ENCODE peak calls at places on chromosomes 5 and 9, in nine cellular contexts. J is tibial artery, X is colonic mucosa, H is bronchial epithelial cell, O is heart right ventricle, R is prostate gland, V is Caco-2, F is MM.1S, G is heart left ventricle. I is an unnamed sample.

GRCh38 chr9:36835271-36835996 is 198.6 kb downstream of the PAX5 start:
- DNase-seq in J (peak; percentile 28), X (no peak), H (no peak), O (no peak), R (no peak), V (peak; percentile 22), F (no peak), G (no peak), I (no peak)

GRCh38 chr9:79568337-79569084 is 3.3 kb upstream of the TLE4 start:
- DNase-seq in J (no peak), X (no peak), H (no peak), O (no peak), R (no peak), V (no peak), F (peak; percentile 66), G (no peak), I (no peak)

GRCh38 chr5:67674256-67674655 is 477.7 kb upstream of the CD180 start:
- DNase-seq in J (no peak), X (no peak), H (no peak), O (no peak), R (no peak), V (no peak), F (no peak), G (no peak), I (no peak)

GRCh38 chr9:130305381-130305780 is 39.8 kb downstream of the HMCN2 start:
- DNase-seq in J (no peak), X (no peak), H (no peak), O (no peak), R (no peak), V (no peak), F (no peak), G (peak; percentile 75), I (no peak)

GRCh38 chr5:174816858-174817257 is 92.5 kb downstream of the MSX2 start:
- DNase-seq in J (no peak), X (no peak), H (no peak), O (no peak), R (no peak), V (no peak), F (no peak), G (no peak), I (no peak)

GRCh38 chr5:131466171-131466766 is 168.8 kb downstream of the RAPGEF6 start:
- DNase-seq in J (no peak), X (no peak), H (peak; percentile 91), O (no peak), R (no peak), V (no peak), F (no peak), G (no peak), I (no peak)

GRCh38 chr5:170357853-170358497 is 31.2 kb downstream of the KCNMB1 start:
- DNase-seq in J (peak; percentile 82), X (peak; percentile 38), H (no peak), O (peak; percentile 62), R (no peak), V (no peak), F (no peak), G (peak; percentile 79), I (no peak)

GRCh38 chr9:128361296-128361980 is 9.7 kb upstream of the URM1 start:
- DNase-seq in J (no peak), X (peak; percentile 34), H (no peak), O (no peak), R (no peak), V (no peak), F (no peak), G (no peak), I (no peak)

GRCh38 chr5:3594514-3595101 is 1.0 kb upstream of the IRX1 start:
- DNase-seq in J (no peak), X (no peak), H (no peak), O (no peak), R (no peak), V (no peak), F (no peak), G (no peak), I (no peak)

GRCh38 chr9:37501957-37502596 is 16.3 kb downstream of the POLR1E start:
- DNase-seq in J (no peak), X (no peak), H (no peak), O (no peak), R (no peak), V (no peak), F (no peak), G (no peak), I (no peak)

GRCh38 chr5:58117491-58117890 is 342.4 kb downstream of the PLK2 start:
- DNase-seq in J (no peak), X (no peak), H (no peak), O (no peak), R (no peak), V (no peak), F (no peak), G (no peak), I (no peak)

GRCh38 chr9:126471084-126471611 is 142.6 kb upstream of the LMX1B start:
- DNase-seq in J (peak; percentile 88), X (peak; percentile 60), H (no peak), O (peak; percentile 50), R (no peak), V (no peak), F (peak; percentile 95), G (peak; percentile 87), I (no peak)

GRCh38 chr9:72554221-72554641 is 32.8 kb downstream of the TMC1 start:
- DNase-seq in J (no peak), X (no peak), H (no peak), O (no peak), R (peak; percentile 53), V (peak; percentile 44), F (no peak), G (no peak), I (peak; percentile 95)

GRCh38 chr9:124695280-124695890 is 75.7 kb downstream of the NR6A1 start:
- DNase-seq in J (no peak), X (no peak), H (peak; percentile 23), O (no peak), R (no peak), V (no peak), F (no peak), G (no peak), I (peak; percentile 78)

DNA sequence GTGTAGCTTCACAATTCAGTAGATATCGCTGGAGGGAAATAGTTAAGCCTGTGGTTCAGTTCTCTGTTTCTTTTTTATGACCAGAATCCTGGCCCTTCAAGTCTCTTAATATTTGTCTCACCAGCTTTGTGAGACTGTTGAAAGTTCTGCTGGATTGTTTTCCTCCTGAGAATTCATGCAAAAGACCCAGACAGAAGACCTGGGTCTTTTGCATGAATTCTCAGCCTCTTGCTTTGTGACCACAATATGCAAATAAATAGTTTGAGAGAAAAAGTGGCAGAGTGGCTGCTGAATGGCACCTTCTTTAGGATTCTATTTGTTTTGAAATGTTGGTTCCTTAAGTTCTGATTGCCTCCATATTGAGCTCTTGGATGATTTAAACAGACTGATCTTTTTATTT is 40.3 kb downstream of the RASA1 start:
- DNase-seq in J (no peak), X (no peak), H (no peak), O (no peak), R (no peak), V (no peak), F (peak; percentile 78), G (no peak), I (no peak)
- H3K4me3 ChIP-seq in J (no peak overlapping the region), X (no peak overlapping the region), H (no peak overlapping the region), O (no peak overlapping the region), R (no peak overlapping the region), V (no peak overlapping the region), F (no peak overlapping the region), G (no peak overlapping the region), I (no peak overlapping the region)

GRCh38 chr5:151095341-151096000 is 14.6 kb upstream of the TNIP1 start:
- DNase-seq in J (no peak), X (peak; percentile 95), H (no peak), O (peak; percentile 42), R (no peak), V (peak; percentile 81), F (no peak), G (no peak), I (no peak)

GRCh38 chr5:151098185-151098813 is 17.5 kb upstream of the TNIP1 start:
- DNase-seq in J (no peak), X (no peak), H (no peak), O (no peak), R (no peak), V (no peak), F (no peak), G (no peak), I (no peak)

GRCh38 chr5:151094861-151095260 is 14.0 kb upstream of the TNIP1 start:
- DNase-seq in J (no peak), X (peak; percentile 69), H (no peak), O (peak; percentile 28), R (no peak), V (no peak), F (no peak), G (no peak), I (no peak)

GRCh38 chr5:151096001-151096373 is 15.2 kb upstream of the TNIP1 start:
- DNase-seq in J (no peak), X (peak; percentile 64), H (no peak), O (no peak), R (no peak), V (no peak), F (no peak), G (no peak), I (no peak)

DNA sequence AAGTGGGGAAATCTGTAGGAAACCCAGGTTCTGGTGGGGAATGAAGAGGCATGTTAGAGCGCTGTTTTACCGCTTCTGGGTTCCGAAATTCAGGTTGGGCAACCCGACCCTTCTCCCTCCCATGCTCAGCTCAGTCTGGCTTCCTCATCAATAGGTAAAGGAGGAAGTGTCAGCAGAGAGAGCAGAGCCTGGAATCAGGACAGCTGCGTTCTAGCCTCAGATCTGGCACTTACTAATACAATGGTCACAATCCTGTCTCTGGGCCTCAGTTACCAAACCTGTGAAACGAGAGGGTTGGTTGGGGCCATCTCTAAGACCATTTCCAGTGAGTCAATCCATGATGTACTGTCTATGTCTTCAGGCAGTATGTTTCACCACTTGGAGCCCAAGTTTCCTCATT is 16.2 kb upstream of the TNIP1 start:
- DNase-seq in J (no peak), X (no peak), H (peak; percentile 37), O (no peak), R (no peak), V (no peak), F (no peak), G (no peak), I (no peak)
- TF ChIP-seq CTCF in J (no peak), X (no peak), H (no peak), O (no peak), R (no peak), V (no peak), F (no peak), G (no peak), I (no peak)

GRCh38 chr9:122020398-122020797 is 72.7 kb downstream of the TTLL11 start:
- DNase-seq in J (no peak), X (no peak), H (no peak), O (no peak), R (no peak), V (no peak), F (no peak), G (no peak), I (no peak)
- H3K4me3 ChIP-seq in J (peak overlapping the region; percentile 8), X (no peak overlapping the region), H (no peak overlapping the region), O (no peak overlapping the region), R (no peak overlapping the region), V (no peak overlapping the region), F (no peak overlapping the region), G (no peak overlapping the region), I (no peak overlapping the region)

GRCh38 chr5:120055858-120056257 is 408.2 kb upstream of the PRR16 start:
- DNase-seq in J (no peak), X (no peak), H (peak; percentile 46), O (no peak), R (peak; percentile 26), V (no peak), F (no peak), G (no peak), I (no peak)
- TF ChIP-seq CTCF in J (peak; percentile 22), X (no peak), H (peak; percentile 47), O (peak; percentile 51), R (peak; percentile 35), V (no peak), F (peak; percentile 15), G (no peak), I (peak; percentile 32)